ENCODE peak calls at places on chromosome 13, in four cellular contexts. J is psoas muscle, C is heart right ventricle, F is keratinocyte. Q is an unnamed sample.

GRCh38 chr13:25352806-25353205 is 19.0 kb upstream of the ATP8A2 start:
- DNase-seq in J (no peak), C (no peak), F (no peak), Q (no peak)

GRCh38 chr13:34128661-34129060 is 310.7 kb downstream of the RFC3 start:
- DNase-seq in J (no peak), C (no peak), F (no peak), Q (no peak)

GRCh38 chr13:67043901-67044300 is 186.2 kb downstream of the PCDH9 start:
- DNase-seq in J (no peak), C (no peak), F (no peak), Q (no peak)

GRCh38 chr13:74575729-74576125 is 441.5 kb upstream of the KLF12 start:
- DNase-seq in J (peak; percentile 68), C (peak; percentile 88), F (no peak), Q (peak; percentile 92)

GRCh38 chr13:74115138-74115537 is 19.1 kb downstream of the KLF12 start:
- DNase-seq in J (no peak), C (no peak), F (no peak), Q (no peak)

GRCh38 chr13:42101821-42102580 is 53.6 kb downstream of the DGKH start:
- DNase-seq in J (no peak), C (peak; percentile 24), F (no peak), Q (peak; percentile 29)

GRCh38 chr13:96091164-96091931 is 1.4 kb downstream of the HS6ST3 start:
- DNase-seq in J (peak; percentile 13), C (peak; percentile 23), F (no peak), Q (no peak)

GRCh38 chr13:55361141-55361540 is 1779.6 kb upstream of the PRR20A start:
- DNase-seq in J (no peak), C (no peak), F (no peak), Q (no peak)

GRCh38 chr13:102913924-102914628 is 68.2 kb downstream of the ERCC5 start:
- DNase-seq in J (no peak), C (no peak), F (no peak), Q (no peak)

GRCh38 chr13:111855786-111856185 is 211.2 kb upstream of the SOX1 start:
- DNase-seq in J (no peak), C (no peak), F (no peak), Q (no peak)

GRCh38 chr13:100403675-100404074 is 184.9 kb downstream of the GGACT start:
- DNase-seq in J (no peak), C (no peak), F (no peak), Q (no peak)

GRCh38 chr13:32409561-32410440 is 18.1 kb downstream of the N4BP2L1 start:
- DNase-seq in J (peak; percentile 61), C (peak; percentile 46), F (no peak), Q (peak; percentile 39)

GRCh38 chr13:73054712-73055111 is 4.1 kb upstream of the KLF5 start:
- DNase-seq in J (no peak), C (no peak), F (no peak), Q (no peak)

GRCh38 chr13:87123987-87124784 is 547.0 kb upstream of the SLITRK5 start:
- DNase-seq in J (no peak), C (peak; percentile 15), F (peak; percentile 23), Q (peak; percentile 8)

GRCh38 chr13:66896933-66897332 is 333.2 kb downstream of the PCDH9 start:
- DNase-seq in J (no peak), C (no peak), F (no peak), Q (no peak)

GRCh38 chr13:40356011-40356410 is 310.4 kb downstream of the FOXO1 start:
- DNase-seq in J (no peak), C (no peak), F (no peak), Q (no peak)

GRCh38 chr13:73466561-73466960 is 407.8 kb downstream of the KLF5 start:
- DNase-seq in J (no peak), C (no peak), F (no peak), Q (no peak)

GRCh38 chr13:111398715-111399299 is 78.4 kb downstream of the TEX29 start:
- DNase-seq in J (no peak), C (no peak), F (no peak), Q (peak; percentile 9)

GRCh38 chr13:20106751-20107150 is 54.1 kb downstream of the GJA3 start:
- DNase-seq in J (no peak), C (no peak), F (no peak), Q (no peak)

GRCh38 chr13:54647275-54647674 is 1618.7 kb downstream of the OLFM4 start:
- DNase-seq in J (no peak), C (no peak), F (no peak), Q (no peak)

GRCh38 chr13:98829541-98829940 is 77.1 kb upstream of the SLC15A1 start:
- DNase-seq in J (no peak), C (no peak), F (no peak), Q (no peak)
- H3K36me3 ChIP-seq in J (no peaks in the 10 kb centered on the region), C (peaks cover 99% of the 10 kb centered on the region), F (peaks cover 32% of the 10 kb centered on the region), Q (peaks cover 12% of the 10 kb centered on the region)

GRCh38 chr13:113187263-113187669 is 21.2 kb downstream of the PCID2 start:
- DNase-seq in J (peak; percentile 93), C (peak; percentile 82), F (peak; percentile 91), Q (peak; percentile 85)
- H3K36me3 ChIP-seq in J (peaks cover 9% of the 10 kb centered on the region), C (peaks cover 79% of the 10 kb centered on the region), F (peaks cover 41% of the 10 kb centered on the region), Q (no peaks in the 10 kb centered on the region)

GRCh38 chr13:113014752-113015745 is 46.0 kb downstream of the MCF2L start:
- DNase-seq in J (no peak), C (no peak), F (no peak), Q (peak; percentile 48)
- H3K36me3 ChIP-seq in J (no peaks in the 10 kb centered on the region), C (no peaks in the 10 kb centered on the region), F (no peaks in the 10 kb centered on the region), Q (peaks cover 43% of the 10 kb centered on the region)

DNA sequence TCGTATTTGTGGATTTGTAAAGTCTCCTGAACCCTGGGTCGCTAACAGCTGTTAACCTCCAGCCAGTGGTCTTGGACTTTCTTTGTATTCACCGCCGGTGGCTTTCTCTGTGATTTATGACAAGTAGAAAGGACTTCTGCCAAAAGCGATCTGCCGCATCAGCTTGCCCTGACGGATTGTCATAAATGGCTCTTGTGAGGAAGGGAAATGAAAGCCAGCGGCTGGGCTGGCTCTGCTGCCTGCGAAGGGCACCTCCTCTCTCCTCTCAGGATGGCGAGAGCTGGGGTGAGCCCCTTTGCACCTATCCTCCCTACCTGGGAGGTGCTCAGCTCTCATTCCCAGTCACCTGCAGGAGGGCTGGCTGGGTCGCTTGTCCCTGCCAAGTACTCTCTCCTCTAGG is 25.6 kb downstream of the DHRS12 start:
- DNase-seq in J (no peak), C (no peak), F (no peak), Q (no peak)
- H3K36me3 ChIP-seq in J (no peaks in the 10 kb centered on the region), C (peaks cover 17% of the 10 kb centered on the region), F (no peaks in the 10 kb centered on the region), Q (peaks cover 6% of the 10 kb centered on the region)

DNA sequence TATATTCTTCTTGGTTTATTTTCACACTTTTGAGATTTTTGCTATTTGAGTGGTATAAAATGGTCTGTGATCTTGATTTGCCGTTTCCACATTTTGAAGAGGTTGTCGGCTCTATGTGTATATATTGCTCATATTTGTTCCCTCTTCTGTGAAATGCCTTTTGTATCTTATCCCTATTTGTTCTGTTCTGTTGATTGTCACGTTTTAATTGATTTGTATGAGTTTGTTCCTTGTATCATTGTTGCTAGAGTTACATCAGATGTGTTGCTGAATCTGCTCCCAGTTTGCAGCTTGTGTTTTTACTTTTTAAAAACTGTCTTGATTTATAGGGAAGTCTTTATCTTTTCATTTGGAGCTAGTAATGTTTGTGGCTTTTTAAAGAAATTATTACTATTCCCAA is 17.1 kb downstream of the USPL1 start:
- DNase-seq in J (no peak), C (no peak), F (no peak), Q (no peak)
- H3K36me3 ChIP-seq in J (peaks cover 6% of the 10 kb centered on the region), C (peaks cover 80% of the 10 kb centered on the region), F (peaks cover 2% of the 10 kb centered on the region), Q (peaks cover 78% of the 10 kb centered on the region)

DNA sequence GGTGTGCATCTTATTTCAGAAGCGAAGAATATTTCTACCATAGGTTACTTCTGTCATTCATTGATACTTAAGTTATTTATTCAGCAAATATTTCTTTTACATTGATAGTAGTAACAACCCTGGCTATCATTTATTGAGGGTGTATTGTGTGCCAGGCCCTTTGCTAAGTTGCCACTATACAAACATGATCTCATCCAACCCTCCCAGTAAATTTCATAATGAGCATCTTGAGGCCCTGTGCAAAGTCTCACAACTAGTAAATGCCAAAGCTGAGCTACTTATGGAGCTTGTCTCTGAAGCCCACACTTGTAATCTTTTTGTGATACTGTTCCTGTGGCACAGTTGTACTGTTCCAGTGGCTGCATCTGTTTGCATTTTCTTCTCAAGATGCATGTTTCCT is 36.1 kb downstream of the RNASEH2B start:
- DNase-seq in J (no peak), C (no peak), F (no peak), Q (no peak)
- H3K36me3 ChIP-seq in J (no peaks in the 10 kb centered on the region), C (peaks cover 67% of the 10 kb centered on the region), F (no peaks in the 10 kb centered on the region), Q (no peaks in the 10 kb centered on the region)

GRCh38 chr13:114299604-114300305 is 14.5 kb upstream of the CHAMP1 start:
- DNase-seq in J (no peak), C (no peak), F (no peak), Q (no peak)

GRCh38 chr13:114309806-114310410 is 4.4 kb upstream of the CHAMP1 start:
- DNase-seq in J (no peak), C (no peak), F (no peak), Q (no peak)

GRCh38 chr13:114309086-114309485 is 5.2 kb upstream of the CHAMP1 start:
- DNase-seq in J (no peak), C (no peak), F (no peak), Q (no peak)

GRCh38 chr13:114303700-114304327 is 10.5 kb upstream of the CHAMP1 start:
- DNase-seq in J (no peak), C (no peak), F (no peak), Q (no peak)

DNA sequence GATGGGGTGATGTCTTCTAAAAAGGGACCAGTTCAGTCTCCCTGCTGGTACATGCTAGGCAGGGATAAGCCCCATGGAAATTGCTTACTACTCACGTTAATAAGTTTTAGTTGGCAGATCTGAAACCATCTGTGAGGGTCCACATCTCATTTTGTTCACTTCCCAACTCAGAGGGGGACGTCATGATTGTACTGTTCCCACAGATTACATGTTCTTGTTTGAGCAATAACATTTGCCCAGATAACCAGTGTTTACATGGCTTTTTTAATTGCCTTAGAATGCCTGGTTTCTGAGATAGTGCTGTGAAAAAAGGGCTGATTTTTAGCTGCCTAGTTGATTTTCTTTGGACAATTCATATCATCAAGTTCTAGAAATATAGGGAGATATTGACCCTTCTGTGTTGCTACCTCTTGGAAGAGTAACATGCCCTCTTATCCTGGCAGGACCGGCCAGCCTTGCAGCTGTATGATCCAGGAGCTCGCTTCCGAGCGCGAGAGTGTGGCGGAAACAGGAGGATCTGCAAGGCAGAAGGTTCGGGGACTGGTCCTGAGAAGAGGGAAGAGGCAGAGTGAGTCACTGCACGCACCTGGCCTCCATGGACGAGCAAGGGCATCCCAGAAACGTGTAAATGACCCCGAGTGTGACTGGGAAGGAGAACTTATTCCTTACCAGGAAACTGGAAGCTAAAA is 9.8 kb upstream of the CHAMP1 start:
- DNase-seq in J (no peak), C (no peak), F (no peak), Q (no peak)
- H3K36me3 ChIP-seq in J (peaks cover 5% of the 10 kb centered on the region), C (peaks cover 75% of the 10 kb centered on the region), F (peaks cover 12% of the 10 kb centered on the region), Q (peaks cover 74% of the 10 kb centered on the region)

GRCh38 chr13:47959468-47960088 is 41.5 kb downstream of the SUCLA2 start:
- DNase-seq in J (no peak), C (no peak), F (no peak), Q (no peak)

GRCh38 chr13:47962237-47962636 is 38.8 kb downstream of the SUCLA2 start:
- DNase-seq in J (no peak), C (no peak), F (no peak), Q (no peak)

DNA sequence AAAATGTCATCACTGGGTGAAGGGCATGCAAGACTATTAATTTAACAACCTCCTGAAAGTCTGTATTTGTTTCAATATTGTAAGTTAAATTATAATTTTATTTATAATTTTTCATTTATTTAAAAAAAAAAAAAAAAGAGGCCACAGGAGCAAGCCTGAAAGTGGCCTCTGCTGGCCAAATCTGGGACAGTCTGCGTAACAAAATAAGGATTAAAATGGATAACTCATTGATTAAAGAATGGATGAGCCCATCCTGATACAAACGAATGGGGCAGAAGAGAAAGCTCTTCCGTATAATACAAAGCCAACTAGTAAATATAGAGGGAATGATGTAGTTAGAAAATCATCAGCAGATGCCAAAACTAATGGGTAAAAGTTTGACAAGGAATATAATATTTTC is 36.2 kb downstream of the SUCLA2 start:
- DNase-seq in J (no peak), C (no peak), F (no peak), Q (no peak)
- H3K36me3 ChIP-seq in J (peaks cover 5% of the 10 kb centered on the region), C (peaks cover 100% of the 10 kb centered on the region), F (peaks cover 2% of the 10 kb centered on the region), Q (peaks cover 12% of the 10 kb centered on the region)

Q was measured in heart left ventricle.